ENCODE peak calls at places on chromosome 21, in five cellular contexts. G, Q, H, B and Y are unnamed samples.

GRCh38 chr21:38824124-38824822 is 18.5 kb downstream of the ETS2 start:
- DNase-seq in B (no peak), H (no peak), G (peak; percentile 67), Q (no peak), Y (no peak)

GRCh38 chr21:40562603-40563002 is 284.4 kb downstream of the DSCAM start:
- DNase-seq in H (no peak), B (no peak), G (no peak), Q (no peak), Y (no peak)

GRCh38 chr21:42009018-42009830 is 936 bp downstream of the ZBTB21 start:
- DNase-seq in B (peak; percentile 20), Q (peak; percentile 71), G (peak; percentile 26), H (peak; percentile 57), Y (peak; percentile 66)

GRCh38 chr21:18274370-18274769 is 29.7 kb downstream of the CHODL start:
- DNase-seq in Q (no peak), G (no peak), B (no peak), H (no peak), Y (no peak)

GRCh38 chr21:43968410-43969114 is 43.5 kb upstream of the TRAPPC10 start:
- DNase-seq in B (no peak), H (no peak), Q (no peak), G (no peak), Y (no peak)

GRCh38 chr21:39700318-39700717 is 44.7 kb upstream of the IGSF5 start:
- DNase-seq in Q (no peak), G (no peak), H (no peak), B (no peak), Y (no peak)

GRCh38 chr21:44093761-44094160 is 13.4 kb upstream of the PWP2 start:
- DNase-seq in H (no peak), B (no peak), G (no peak), Q (no peak), Y (no peak)

GRCh38 chr21:44505673-44506278 is 34.2 kb downstream of the KRTAP10-1 start:
- DNase-seq in B (no peak), Q (peak; percentile 28), H (no peak), G (no peak), Y (no peak)

GRCh38 chr21:34613679-34614442 is 1.1 kb downstream of the RCAN1 start:
- DNase-seq in H (no peak), B (no peak), Q (no peak), G (peak; percentile 36), Y (peak; percentile 41)

GRCh38 chr21:38303300-38303699 is 46.5 kb downstream of the KCNJ15 start:
- DNase-seq in B (no peak), G (peak; percentile 88), Q (no peak), H (peak; percentile 52), Y (no peak)

GRCh38 chr21:35084869-35085268 is 35.8 kb upstream of the RUNX1 start:
- DNase-seq in G (peak; percentile 76), H (no peak), Q (no peak), B (no peak), Y (no peak)

GRCh38 chr21:42799948-42800347 is 79.4 kb downstream of the WDR4 start:
- DNase-seq in H (no peak), B (no peak), Q (no peak), G (no peak), Y (no peak)

GRCh38 chr21:26626187-26626586 is 53.1 kb upstream of the CYYR1 start:
- DNase-seq in B (no peak), G (no peak), Q (no peak), H (no peak), Y (no peak)

GRCh38 chr21:27532081-27532480 is 565.2 kb upstream of the ADAMTS5 start:
- DNase-seq in Q (no peak), B (no peak), G (no peak), H (no peak), Y (no peak)

GRCh38 chr21:35294231-35294898 is 245.3 kb upstream of the RUNX1 start:
- DNase-seq in B (no peak), G (no peak), Q (no peak), H (no peak), Y (no peak)

GRCh38 chr21:34202553-34203332 is 129.4 kb downstream of the MRPS6 start:
- DNase-seq in H (peak; percentile 64), Q (peak; percentile 68), G (no peak), B (no peak), Y (no peak)

GRCh38 chr21:27704567-27705166 is 737.8 kb upstream of the ADAMTS5 start:
- DNase-seq in H (no peak), B (no peak), G (no peak), Q (no peak), Y (no peak)

GRCh38 chr21:33848252-33848953 is 67.2 kb downstream of the ATP5PO start:
- DNase-seq in Q (no peak), G (no peak), H (no peak), B (no peak), Y (no peak)

GRCh38 chr21:38478782-38479181 is 19.5 kb downstream of the ERG start:
- DNase-seq in H (no peak), Q (no peak), B (no peak), G (no peak), Y (no peak)